ENCODE peak calls at places on chromosomes 7 and 10, in eight cellular contexts. One of them, this sample, is unnamed.

GRCh38 chr7:45881759-45882464 is 6.4 kb upstream of the IGFBP1 start:
- DNase-seq in prostate gland: no peak
- DNase-seq in endothelial cell of umbilical vein: no peak
- DNase-seq in sigmoid colon: no peak
- DNase-seq in aorta: no peak
- DNase-seq in left ventricle myocardium inferior: no peak
- DNase-seq in fibroblast of lung: peak; percentile 89
- DNase-seq in K562: no peak
- DNase-seq in this sample: no peak

GRCh38 chr10:12264204-12264908 is 68.4 kb downstream of the CDC123 start:
- DNase-seq in aorta: peak; percentile 93
- DNase-seq in fibroblast of lung: peak; percentile 73
- DNase-seq in sigmoid colon: peak; percentile 85
- DNase-seq in K562: peak; percentile 77
- DNase-seq in endothelial cell of umbilical vein: peak; percentile 73
- DNase-seq in prostate gland: peak; percentile 69
- DNase-seq in left ventricle myocardium inferior: peak; percentile 77
- DNase-seq in this sample: peak; percentile 91

GRCh38 chr7:134741901-134742635 is 37.4 kb upstream of the CALD1 start:
- DNase-seq in aorta: peak; percentile 77
- DNase-seq in endothelial cell of umbilical vein: peak; percentile 84
- DNase-seq in fibroblast of lung: no peak
- DNase-seq in left ventricle myocardium inferior: no peak
- DNase-seq in sigmoid colon: no peak
- DNase-seq in prostate gland: no peak
- DNase-seq in K562: no peak
- DNase-seq in this sample: no peak

GRCh38 chr10:1242975-1243374 is 186.8 kb downstream of the WDR37 start:
- DNase-seq in fibroblast of lung: no peak
- DNase-seq in left ventricle myocardium inferior: no peak
- DNase-seq in aorta: peak; percentile 74
- DNase-seq in prostate gland: no peak
- DNase-seq in K562: no peak
- DNase-seq in endothelial cell of umbilical vein: no peak
- DNase-seq in sigmoid colon: no peak
- DNase-seq in this sample: no peak

GRCh38 chr10:51666476-51666875 is 32.9 kb downstream of the CSTF2T start:
- DNase-seq in endothelial cell of umbilical vein: no peak
- DNase-seq in aorta: no peak
- DNase-seq in K562: no peak
- DNase-seq in left ventricle myocardium inferior: no peak
- DNase-seq in prostate gland: no peak
- DNase-seq in sigmoid colon: no peak
- DNase-seq in fibroblast of lung: peak; percentile 53
- DNase-seq in this sample: no peak

GRCh38 chr10:100562008-100562672 is 26.4 kb downstream of the HIF1AN start:
- DNase-seq in prostate gland: peak; percentile 47
- DNase-seq in left ventricle myocardium inferior: peak; percentile 38
- DNase-seq in sigmoid colon: peak; percentile 67
- DNase-seq in aorta: peak; percentile 80
- DNase-seq in K562: peak; percentile 71
- DNase-seq in endothelial cell of umbilical vein: peak; percentile 51
- DNase-seq in fibroblast of lung: peak; percentile 62
- DNase-seq in this sample: peak; percentile 90

GRCh38 chr10:60662917-60663614 is 115.2 kb upstream of the CDK1 start:
- DNase-seq in fibroblast of lung: peak; percentile 5
- DNase-seq in endothelial cell of umbilical vein: no peak
- DNase-seq in K562: no peak
- DNase-seq in prostate gland: no peak
- DNase-seq in left ventricle myocardium inferior: no peak
- DNase-seq in aorta: no peak
- DNase-seq in sigmoid colon: no peak
- DNase-seq in this sample: no peak

GRCh38 chr7:95330194-95331003 is 6.1 kb upstream of the PON1 start:
- DNase-seq in fibroblast of lung: peak; percentile 16
- DNase-seq in K562: no peak
- DNase-seq in sigmoid colon: no peak
- DNase-seq in left ventricle myocardium inferior: no peak
- DNase-seq in prostate gland: no peak
- DNase-seq in endothelial cell of umbilical vein: peak; percentile 34
- DNase-seq in aorta: no peak
- DNase-seq in this sample: no peak

GRCh38 chr10:70672165-70672992 is at the start of gene ADAMTS14:
- DNase-seq in prostate gland: no peak
- DNase-seq in endothelial cell of umbilical vein: no peak
- DNase-seq in sigmoid colon: no peak
- DNase-seq in left ventricle myocardium inferior: peak; percentile 49
- DNase-seq in fibroblast of lung: peak; percentile 55
- DNase-seq in K562: peak; percentile 97
- DNase-seq in aorta: peak; percentile 81
- DNase-seq in this sample: no peak

GRCh38 chr10:129107525-129107924 is 359.5 kb upstream of the MGMT start:
- DNase-seq in left ventricle myocardium inferior: no peak
- DNase-seq in endothelial cell of umbilical vein: no peak
- DNase-seq in aorta: no peak
- DNase-seq in K562: no peak
- DNase-seq in prostate gland: no peak
- DNase-seq in fibroblast of lung: no peak
- DNase-seq in sigmoid colon: no peak
- DNase-seq in this sample: no peak

DNA sequence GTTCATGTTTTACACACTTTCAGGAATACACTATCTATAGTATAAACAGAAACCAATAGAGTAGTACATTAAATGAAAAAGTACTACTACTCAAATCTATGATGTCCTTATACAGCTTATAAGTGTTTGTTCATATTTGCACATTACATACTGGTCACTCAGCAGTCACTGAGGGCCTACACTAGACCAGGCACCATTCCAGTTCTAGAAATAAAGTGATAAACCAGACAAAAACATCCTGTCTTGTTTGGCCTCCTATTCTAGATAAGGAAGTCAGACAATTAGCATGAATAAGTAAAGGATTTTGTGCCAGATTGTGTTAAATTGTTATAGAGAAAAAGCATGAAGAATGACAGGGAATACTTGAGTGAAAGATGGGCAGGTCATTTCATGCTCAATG is 219.0 kb downstream of the CRPPA start:
- DNase-seq in prostate gland: no peak
- DNase-seq in left ventricle myocardium inferior: no peak
- DNase-seq in fibroblast of lung: no peak
- DNase-seq in sigmoid colon: no peak
- DNase-seq in endothelial cell of umbilical vein: peak; percentile 86
- DNase-seq in K562: no peak
- DNase-seq in aorta: no peak
- DNase-seq in this sample: no peak
- H3K4me1 ChIP-seq in prostate gland: no peaks in the 10 kb centered on the region
- H3K4me1 ChIP-seq in left ventricle myocardium inferior: peaks cover 3% of the 10 kb centered on the region
- H3K4me1 ChIP-seq in fibroblast of lung: no peaks in the 10 kb centered on the region
- H3K4me1 ChIP-seq in sigmoid colon: no peaks in the 10 kb centered on the region
- H3K4me1 ChIP-seq in endothelial cell of umbilical vein: peaks cover 16% of the 10 kb centered on the region
- H3K4me1 ChIP-seq in K562: no peaks in the 10 kb centered on the region
- H3K4me1 ChIP-seq in aorta: no peaks in the 10 kb centered on the region
- H3K4me1 ChIP-seq in this sample: no peaks in the 10 kb centered on the region

DNA sequence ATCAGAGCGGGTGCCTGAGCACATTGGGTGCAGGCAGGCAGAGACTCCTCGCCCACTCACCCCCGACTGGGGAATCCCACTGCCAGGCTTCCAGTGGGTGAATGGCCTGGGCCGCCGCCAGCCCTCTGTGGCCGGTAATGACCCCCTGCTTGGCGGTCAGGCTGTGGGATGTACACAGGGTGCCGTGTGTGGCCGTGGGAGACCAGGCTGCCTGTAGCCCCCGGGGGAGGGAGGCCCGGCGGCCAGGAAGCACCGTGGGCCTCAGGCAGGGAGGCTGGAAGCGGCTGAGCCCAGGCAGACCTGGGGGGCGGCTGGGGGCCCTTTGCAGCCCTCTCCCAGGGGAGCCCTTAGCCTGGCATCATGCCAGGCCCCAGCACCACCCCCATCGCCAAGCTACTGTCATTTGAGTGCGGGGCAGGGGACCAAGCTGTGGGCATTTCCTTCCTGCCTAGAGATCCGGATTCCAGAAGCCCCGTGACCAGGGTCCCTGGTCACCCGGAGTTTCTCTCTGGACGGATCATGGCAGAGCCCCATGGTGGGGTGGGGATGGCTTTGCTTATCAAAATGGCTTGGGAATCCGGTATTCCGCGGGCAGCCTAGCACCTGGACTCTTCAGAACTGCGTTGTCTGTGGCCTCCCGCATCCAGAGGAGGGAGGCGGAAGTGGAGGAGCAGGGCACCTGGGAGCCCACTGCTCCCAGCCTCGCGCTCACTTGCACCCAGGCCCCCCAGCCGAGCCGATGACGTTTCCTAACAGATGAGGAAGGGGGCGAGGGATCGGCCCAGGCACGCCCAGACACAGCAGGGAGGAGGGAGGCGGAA is 1.1 kb downstream of the TTYH3 start:
- DNase-seq in sigmoid colon: peak; percentile 85
- DNase-seq in left ventricle myocardium inferior: peak; percentile 63
- DNase-seq in endothelial cell of umbilical vein: peak; percentile 61
- DNase-seq in fibroblast of lung: peak; percentile 49
- DNase-seq in prostate gland: peak; percentile 37
- DNase-seq in aorta: peak; percentile 87
- DNase-seq in K562: no peak
- DNase-seq in this sample: peak; percentile 89
- H3K4me1 ChIP-seq in sigmoid colon: peaks cover 49% of the 10 kb centered on the region
- H3K4me1 ChIP-seq in left ventricle myocardium inferior: peaks cover 78% of the 10 kb centered on the region
- H3K4me1 ChIP-seq in endothelial cell of umbilical vein: peaks cover 31% of the 10 kb centered on the region
- H3K4me1 ChIP-seq in fibroblast of lung: peaks cover 31% of the 10 kb centered on the region
- H3K4me1 ChIP-seq in prostate gland: peaks cover 17% of the 10 kb centered on the region
- H3K4me1 ChIP-seq in aorta: no peaks in the 10 kb centered on the region
- H3K4me1 ChIP-seq in K562: peaks cover 18% of the 10 kb centered on the region
- H3K4me1 ChIP-seq in this sample: peaks cover 31% of the 10 kb centered on the region

DNA sequence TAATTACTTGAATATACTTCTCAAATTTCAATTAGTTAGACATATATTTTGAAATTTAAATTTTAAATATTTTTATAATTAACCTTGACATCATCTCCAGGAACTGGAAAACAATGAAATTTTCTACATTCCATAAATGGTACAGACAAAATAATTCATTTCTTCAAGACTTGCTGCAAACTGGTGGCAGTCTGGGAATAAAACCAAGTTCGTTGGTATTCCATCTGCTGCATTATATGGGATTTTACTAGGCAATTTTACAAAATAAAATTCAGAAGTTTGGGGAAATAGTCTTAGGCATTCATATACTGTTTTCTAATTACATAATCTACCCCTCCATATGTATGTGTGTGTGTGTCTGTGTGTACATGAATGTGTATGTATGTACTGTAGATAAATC is 984.6 kb upstream of the KCND2 start:
- DNase-seq in endothelial cell of umbilical vein: no peak
- DNase-seq in K562: no peak
- DNase-seq in left ventricle myocardium inferior: no peak
- DNase-seq in aorta: no peak
- DNase-seq in sigmoid colon: no peak
- DNase-seq in fibroblast of lung: no peak
- DNase-seq in prostate gland: no peak
- DNase-seq in this sample: no peak
- H3K4me1 ChIP-seq in endothelial cell of umbilical vein: no peaks in the 10 kb centered on the region
- H3K4me1 ChIP-seq in K562: no peaks in the 10 kb centered on the region
- H3K4me1 ChIP-seq in left ventricle myocardium inferior: no peaks in the 10 kb centered on the region
- H3K4me1 ChIP-seq in aorta: no peaks in the 10 kb centered on the region
- H3K4me1 ChIP-seq in sigmoid colon: no peaks in the 10 kb centered on the region
- H3K4me1 ChIP-seq in fibroblast of lung: no peaks in the 10 kb centered on the region
- H3K4me1 ChIP-seq in prostate gland: no peaks in the 10 kb centered on the region
- H3K4me1 ChIP-seq in this sample: no peaks in the 10 kb centered on the region

DNA sequence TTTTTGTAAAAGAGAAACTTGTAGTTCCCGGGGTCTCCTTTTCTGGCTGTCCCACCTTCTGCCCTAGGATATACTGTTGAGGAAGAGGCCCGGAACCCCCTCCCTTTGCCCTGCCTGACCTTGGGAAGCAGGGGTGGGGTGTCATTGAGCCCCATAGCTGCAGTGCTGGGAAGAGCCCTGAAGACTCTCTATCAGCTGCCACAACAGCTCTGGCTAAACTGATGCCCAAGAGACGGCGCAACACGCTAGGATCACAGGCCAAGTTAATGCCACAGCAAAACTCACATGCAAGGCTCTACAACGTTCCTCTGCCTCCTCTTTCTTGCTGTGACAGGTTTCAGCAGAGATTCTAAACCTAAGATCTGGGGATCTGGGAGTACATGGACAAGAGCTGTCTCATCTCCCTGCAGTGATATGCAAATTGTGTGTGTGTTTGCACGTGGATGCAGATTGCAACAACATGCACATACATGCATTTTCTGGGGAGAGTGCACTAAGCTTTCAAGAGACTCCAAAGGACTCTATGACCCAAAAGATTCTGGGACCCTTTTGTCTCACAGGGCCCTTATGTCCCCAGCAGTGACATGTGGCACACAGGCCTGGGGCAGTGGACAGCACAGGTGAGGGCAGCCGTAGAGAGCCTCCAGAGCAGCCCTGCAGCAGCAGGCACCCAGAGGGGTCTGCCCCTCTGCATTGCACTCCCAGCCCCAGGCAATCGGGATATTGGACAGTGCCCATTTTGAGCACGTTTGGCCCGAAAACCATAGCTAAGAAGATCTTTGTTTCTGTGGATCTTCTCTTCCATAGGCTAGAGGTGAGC is 2.5 kb downstream of the RASSF4 start:
- DNase-seq in fibroblast of lung: no peak
- DNase-seq in sigmoid colon: no peak
- DNase-seq in K562: no peak
- DNase-seq in endothelial cell of umbilical vein: no peak
- DNase-seq in aorta: no peak
- DNase-seq in left ventricle myocardium inferior: no peak
- DNase-seq in prostate gland: no peak
- DNase-seq in this sample: no peak
- H3K4me1 ChIP-seq in fibroblast of lung: peaks cover 13% of the 10 kb centered on the region
- H3K4me1 ChIP-seq in sigmoid colon: peaks cover 73% of the 10 kb centered on the region
- H3K4me1 ChIP-seq in K562: peaks cover 15% of the 10 kb centered on the region
- H3K4me1 ChIP-seq in endothelial cell of umbilical vein: peaks cover 11% of the 10 kb centered on the region
- H3K4me1 ChIP-seq in aorta: no peaks in the 10 kb centered on the region
- H3K4me1 ChIP-seq in left ventricle myocardium inferior: peaks cover 96% of the 10 kb centered on the region
- H3K4me1 ChIP-seq in prostate gland: peaks cover 15% of the 10 kb centered on the region
- H3K4me1 ChIP-seq in this sample: peaks cover 43% of the 10 kb centered on the region

DNA sequence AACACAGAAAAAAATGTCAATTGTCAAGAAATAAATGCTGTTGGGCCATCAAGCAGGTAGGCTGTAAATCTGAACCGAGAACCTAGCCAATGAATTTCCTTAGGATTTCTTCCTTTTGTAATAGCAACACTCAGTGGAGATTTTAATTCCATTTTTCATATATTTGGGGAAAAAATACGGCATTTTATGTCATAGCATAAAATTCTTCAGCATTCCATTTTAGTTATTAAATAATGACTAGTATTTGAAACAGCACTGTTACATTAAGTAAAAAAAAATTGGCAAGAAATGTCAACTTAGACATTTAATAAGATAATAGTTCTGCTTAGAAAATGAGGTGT is 12.3 kb upstream of the VIM start:
- DNase-seq in K562: no peak
- DNase-seq in left ventricle myocardium inferior: no peak
- DNase-seq in sigmoid colon: no peak
- DNase-seq in aorta: no peak
- DNase-seq in fibroblast of lung: no peak
- DNase-seq in prostate gland: no peak
- DNase-seq in endothelial cell of umbilical vein: no peak
- DNase-seq in this sample: no peak
- H3K4me1 ChIP-seq in K562: peaks cover 44% of the 10 kb centered on the region
- H3K4me1 ChIP-seq in left ventricle myocardium inferior: peaks cover 17% of the 10 kb centered on the region
- H3K4me1 ChIP-seq in sigmoid colon: peaks cover 17% of the 10 kb centered on the region
- H3K4me1 ChIP-seq in aorta: peaks cover 4% of the 10 kb centered on the region
- H3K4me1 ChIP-seq in fibroblast of lung: peaks cover 33% of the 10 kb centered on the region
- H3K4me1 ChIP-seq in prostate gland: no peaks in the 10 kb centered on the region
- H3K4me1 ChIP-seq in endothelial cell of umbilical vein: peaks cover 33% of the 10 kb centered on the region
- H3K4me1 ChIP-seq in this sample: no peaks in the 10 kb centered on the region

This sample was measured in kidney.